ENCODE peak calls at places on chromosomes 13 and 19, in ten cellular contexts. Q is kidney epithelial cell, J is tibial artery, P is fibroblast of pulmonary artery, K is adrenal gland, M is SK-N-SH, O is brain microvascular endothelial cell, S is psoas muscle, R is AG04450, W is type B pancreatic cell. U is an unnamed sample.

GRCh38 chr13:112453874-112454647 is 77.9 kb downstream of the SPACA7 start:
- DNase-seq in W (no peak), P (no peak), J (peak; percentile 51), O (no peak), R (no peak), S (peak; percentile 35), Q (no peak), K (no peak), M (no peak), U (no peak)

GRCh38 chr13:23979361-23980159 is 82.3 kb upstream of the C1QTNF9B start:
- DNase-seq in Q (peak; percentile 25), W (peak; percentile 77), R (peak; percentile 62), S (peak; percentile 83), J (peak; percentile 85), K (peak; percentile 74), M (peak; percentile 85), O (peak; percentile 91), P (peak; percentile 94), U (peak; percentile 69)

GRCh38 chr19:49983645-49984229 is 22.8 kb upstream of the SIGLEC11 start:
- DNase-seq in K (peak; percentile 77), M (peak; percentile 79), O (peak; percentile 28), R (no peak), Q (no peak), P (peak; percentile 55), W (no peak), J (no peak), S (peak; percentile 75), U (peak; percentile 69)

GRCh38 chr19:5292453-5292842 is 48.2 kb downstream of the PTPRS start:
- DNase-seq in J (peak; percentile 79), Q (no peak), P (no peak), M (peak; percentile 93), K (no peak), O (no peak), W (no peak), S (no peak), R (no peak), U (no peak)

GRCh38 chr19:9700229-9700981 is 25.5 kb upstream of the ZNF562 start:
- DNase-seq in J (no peak), W (no peak), M (no peak), K (no peak), Q (no peak), P (no peak), R (no peak), S (no peak), O (no peak), U (no peak)

GRCh38 chr19:35736913-35737886 is 5.1 kb downstream of the IGFLR1 start:
- DNase-seq in Q (no peak), O (no peak), S (no peak), J (no peak), W (no peak), K (no peak), R (no peak), P (no peak), M (no peak), U (no peak)

GRCh38 chr13:20360835-20361412 is 128.8 kb upstream of the GJB6 start:
- DNase-seq in J (no peak), S (no peak), P (no peak), W (no peak), M (no peak), K (no peak), R (no peak), Q (no peak), O (no peak), U (no peak)

GRCh38 chr19:15098505-15098904 is 8.7 kb upstream of the SYDE1 start:
- DNase-seq in K (no peak), J (no peak), Q (no peak), S (no peak), W (no peak), R (no peak), M (no peak), P (no peak), O (no peak), U (no peak)

GRCh38 chr13:48641404-48641803 is 12.3 kb upstream of the CYSLTR2 start:
- DNase-seq in Q (no peak), P (no peak), J (no peak), M (no peak), W (no peak), K (no peak), R (no peak), S (no peak), O (no peak), U (no peak)

GRCh38 chr13:48973845-48974431 is 1.8 kb upstream of the FNDC3A start:
- DNase-seq in R (no peak), O (no peak), J (no peak), M (no peak), P (no peak), Q (no peak), W (no peak), K (no peak), S (no peak), U (no peak)

GRCh38 chr19:47272448-47273312 is 2.0 kb upstream of the INAFM1 start:
- DNase-seq in W (no peak), J (no peak), Q (no peak), R (no peak), O (no peak), M (no peak), P (peak; percentile 21), S (no peak), K (peak; percentile 81), U (no peak)

GRCh38 chr13:25905411-25906010 is 146.3 kb downstream of the SHISA2 start:
- DNase-seq in J (no peak), R (no peak), P (no peak), O (no peak), M (no peak), K (no peak), S (no peak), Q (no peak), W (no peak), U (peak; percentile 46)

DNA sequence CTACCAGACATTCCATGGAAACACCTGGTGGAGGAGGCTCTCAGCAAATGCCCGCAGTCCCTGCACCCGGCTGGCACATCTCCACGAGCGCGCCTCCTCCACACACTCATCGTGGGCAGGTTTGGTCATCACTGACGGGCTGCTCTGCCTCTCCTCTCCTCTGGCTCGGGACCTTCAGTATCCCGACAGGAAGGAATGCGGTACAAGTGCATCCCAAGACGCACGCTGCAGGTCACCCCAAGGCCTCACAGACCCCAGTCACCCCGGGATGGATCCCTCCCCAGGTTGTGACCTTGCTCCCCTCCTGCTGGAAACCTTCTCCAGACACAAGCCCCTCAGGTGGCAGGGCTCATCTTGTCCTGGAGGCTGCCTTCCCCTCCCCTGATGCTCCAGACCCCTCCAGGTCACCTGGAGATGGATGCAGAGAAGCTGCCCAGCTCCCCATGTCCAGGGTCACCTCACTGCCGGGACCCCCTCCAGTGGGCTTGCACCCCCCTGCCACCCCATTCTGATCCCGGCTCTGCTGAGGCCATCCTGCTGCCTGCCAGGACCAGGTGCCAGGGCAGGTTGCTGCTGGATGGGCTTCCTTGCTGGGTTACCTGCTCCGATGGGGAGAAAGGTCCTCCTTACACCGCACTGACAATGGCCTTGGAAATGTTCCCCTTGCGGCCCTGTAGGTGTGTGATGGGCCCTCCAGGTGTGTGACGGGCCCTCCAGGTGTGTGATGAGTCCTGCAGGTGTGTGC is 29.9 kb downstream of the C13orf46 start:
- DNase-seq in O (no peak), R (no peak), M (peak; percentile 27), K (no peak), J (peak; percentile 43), W (no peak), Q (no peak), P (no peak), S (peak; percentile 49), U (no peak)
- TF ChIP-seq CTCF in O (no peak), R (no peak), M (no peak), K (no peak), J (no peak), W (no peak), Q (no peak), P (no peak), S (no peak), U (no peak)

GRCh38 chr19:18057557-18057956 is 29.2 kb downstream of the IL12RB1 start:
- DNase-seq in R (no peak), W (no peak), K (peak; percentile 41), M (no peak), Q (no peak), J (peak; percentile 73), P (no peak), S (peak; percentile 73), O (no peak), U (no peak)
- TF ChIP-seq CTCF in R (no peak), W (no peak), K (no peak), M (no peak), Q (no peak), J (no peak), P (no peak), S (no peak), O (no peak), U (no peak)

GRCh38 chr13:72122661-72123060 is 255.7 kb upstream of the DACH1 start:
- DNase-seq in Q (no peak), O (no peak), P (no peak), J (no peak), K (no peak), R (no peak), S (no peak), M (no peak), W (no peak), U (no peak)

GRCh38 chr13:72125561-72125960 is 258.6 kb upstream of the DACH1 start:
- DNase-seq in K (no peak), O (peak; percentile 76), S (no peak), R (no peak), J (no peak), P (peak; percentile 55), M (no peak), W (no peak), Q (no peak), U (no peak)

GRCh38 chr13:72127031-72127430 is 260.0 kb upstream of the DACH1 start:
- DNase-seq in Q (no peak), W (no peak), M (no peak), S (no peak), J (no peak), P (no peak), O (no peak), R (no peak), K (no peak), U (no peak)

GRCh38 chr13:72129117-72129516 is 262.1 kb upstream of the DACH1 start:
- DNase-seq in J (no peak), W (no peak), Q (no peak), S (no peak), O (no peak), R (no peak), M (no peak), P (no peak), K (no peak), U (no peak)

GRCh38 chr13:72126424-72126823 is 259.4 kb upstream of the DACH1 start:
- DNase-seq in M (no peak), J (no peak), Q (no peak), W (no peak), S (no peak), K (no peak), O (no peak), R (no peak), P (peak; percentile 27), U (no peak)
- TF ChIP-seq CTCF in M (no peak), J (no peak), Q (no peak), W (no peak), S (no peak), K (no peak), O (no peak), R (no peak), P (no peak), U (no peak)

DNA sequence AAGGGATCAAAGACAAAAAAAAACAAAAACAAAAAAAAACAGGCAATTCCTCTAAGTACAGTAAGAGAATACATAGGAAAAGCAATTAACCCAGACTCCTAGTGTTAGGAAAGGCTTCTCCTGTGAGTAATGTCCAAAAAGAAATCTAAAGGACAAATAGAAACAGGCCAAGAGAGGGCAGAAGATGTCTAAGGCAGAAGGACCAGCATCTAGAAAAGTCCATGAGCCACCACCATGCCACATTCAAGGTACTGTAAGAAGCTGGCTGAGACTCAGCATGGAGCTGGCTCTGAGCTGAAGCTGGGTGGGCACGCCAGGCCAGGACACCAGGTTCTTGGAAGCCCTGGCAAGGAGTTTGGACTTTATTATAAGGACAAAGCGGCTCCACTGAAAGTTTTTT is 118.1 kb upstream of the FRY start:
- DNase-seq in P (no peak), K (no peak), J (no peak), M (no peak), W (no peak), S (no peak), O (no peak), R (no peak), Q (no peak), U (peak; percentile 20)
- TF ChIP-seq CTCF in P (no peak), K (no peak), J (no peak), M (peak; percentile 16), W (no peak), S (no peak), O (no peak), R (peak; percentile 13), Q (no peak), U (no peak)